ENCODE peak calls at places on chromosomes 12 and 14, in nine cellular contexts. One of them, this sample, is unnamed.

GRCh38 chr12:13084898-13085640 is 18.4 kb downstream of the GSG1 start:
- DNase-seq in breast epithelium: no peak
- DNase-seq in psoas muscle: no peak
- DNase-seq in A549: no peak
- DNase-seq in Calu3: no peak
- DNase-seq in esophagus squamous epithelium: no peak
- DNase-seq in kidney: no peak
- DNase-seq in CD8-positive, alpha-beta T cell: no peak
- DNase-seq in epithelial cell of esophagus: peak
- DNase-seq in this sample: no peak

GRCh38 chr12:94545937-94546771 is 86.5 kb upstream of the CEP83 start:
- DNase-seq in psoas muscle: no peak
- DNase-seq in Calu3: peak
- DNase-seq in epithelial cell of esophagus: peak
- DNase-seq in kidney: no peak
- DNase-seq in breast epithelium: no peak
- DNase-seq in CD8-positive, alpha-beta T cell: no peak
- DNase-seq in esophagus squamous epithelium: no peak
- DNase-seq in A549: peak
- DNase-seq in this sample: peak

GRCh38 chr14:31449971-31450610 is 7.2 kb downstream of the DTD2 start:
- DNase-seq in epithelial cell of esophagus: peak
- DNase-seq in Calu3: no peak
- DNase-seq in psoas muscle: no peak
- DNase-seq in CD8-positive, alpha-beta T cell: no peak
- DNase-seq in esophagus squamous epithelium: no peak
- DNase-seq in kidney: no peak
- DNase-seq in A549: peak
- DNase-seq in breast epithelium: no peak
- DNase-seq in this sample: no peak

GRCh38 chr12:3085341-3086125 is 8.4 kb downstream of the TSPAN9 start:
- DNase-seq in kidney: no peak
- DNase-seq in CD8-positive, alpha-beta T cell: no peak
- DNase-seq in A549: no peak
- DNase-seq in epithelial cell of esophagus: no peak
- DNase-seq in esophagus squamous epithelium: no peak
- DNase-seq in breast epithelium: no peak
- DNase-seq in psoas muscle: no peak
- DNase-seq in Calu3: no peak
- DNase-seq in this sample: no peak

GRCh38 chr14:51079085-51079484 is 15.8 kb downstream of the TRIM9 start:
- DNase-seq in kidney: no peak
- DNase-seq in breast epithelium: no peak
- DNase-seq in Calu3: no peak
- DNase-seq in epithelial cell of esophagus: peak
- DNase-seq in esophagus squamous epithelium: no peak
- DNase-seq in CD8-positive, alpha-beta T cell: no peak
- DNase-seq in psoas muscle: no peak
- DNase-seq in A549: no peak
- DNase-seq in this sample: no peak

GRCh38 chr12:21330682-21331253 is 3.9 kb downstream of the SLCO1A2 start:
- DNase-seq in CD8-positive, alpha-beta T cell: no peak
- DNase-seq in Calu3: no peak
- DNase-seq in epithelial cell of esophagus: no peak
- DNase-seq in kidney: no peak
- DNase-seq in A549: peak
- DNase-seq in psoas muscle: no peak
- DNase-seq in breast epithelium: no peak
- DNase-seq in esophagus squamous epithelium: no peak
- DNase-seq in this sample: no peak

GRCh38 chr12:90086281-90086680 is 377.6 kb upstream of the ATP2B1 start:
- DNase-seq in A549: no peak
- DNase-seq in breast epithelium: no peak
- DNase-seq in CD8-positive, alpha-beta T cell: no peak
- DNase-seq in epithelial cell of esophagus: peak
- DNase-seq in kidney: no peak
- DNase-seq in esophagus squamous epithelium: no peak
- DNase-seq in Calu3: no peak
- DNase-seq in psoas muscle: no peak
- DNase-seq in this sample: no peak

GRCh38 chr14:105481886-105482454 is 4.7 kb upstream of the CRIP1 start:
- DNase-seq in epithelial cell of esophagus: peak
- DNase-seq in esophagus squamous epithelium: peak
- DNase-seq in Calu3: peak
- DNase-seq in breast epithelium: peak
- DNase-seq in kidney: peak
- DNase-seq in CD8-positive, alpha-beta T cell: peak
- DNase-seq in psoas muscle: peak
- DNase-seq in A549: peak
- DNase-seq in this sample: peak

GRCh38 chr12:90574676-90575075 is 380.3 kb downstream of the CCER1 start:
- DNase-seq in kidney: no peak
- DNase-seq in esophagus squamous epithelium: no peak
- DNase-seq in Calu3: no peak
- DNase-seq in A549: no peak
- DNase-seq in epithelial cell of esophagus: peak
- DNase-seq in CD8-positive, alpha-beta T cell: no peak
- DNase-seq in psoas muscle: no peak
- DNase-seq in breast epithelium: no peak
- DNase-seq in this sample: no peak

GRCh38 chr12:88624911-88625310 is 44.6 kb upstream of the KITLG start:
- DNase-seq in Calu3: no peak
- DNase-seq in esophagus squamous epithelium: no peak
- DNase-seq in breast epithelium: no peak
- DNase-seq in CD8-positive, alpha-beta T cell: no peak
- DNase-seq in epithelial cell of esophagus: peak
- DNase-seq in kidney: no peak
- DNase-seq in psoas muscle: no peak
- DNase-seq in A549: no peak
- DNase-seq in this sample: no peak

GRCh38 chr14:85566603-85567002 is 36.7 kb downstream of the FLRT2 start:
- DNase-seq in kidney: no peak
- DNase-seq in breast epithelium: no peak
- DNase-seq in psoas muscle: no peak
- DNase-seq in CD8-positive, alpha-beta T cell: no peak
- DNase-seq in esophagus squamous epithelium: no peak
- DNase-seq in Calu3: no peak
- DNase-seq in A549: no peak
- DNase-seq in epithelial cell of esophagus: peak
- DNase-seq in this sample: no peak

GRCh38 chr12:114812858-114813761 is 129.1 kb upstream of the TBX3 start:
- DNase-seq in psoas muscle: no peak
- DNase-seq in esophagus squamous epithelium: no peak
- DNase-seq in breast epithelium: no peak
- DNase-seq in epithelial cell of esophagus: no peak
- DNase-seq in CD8-positive, alpha-beta T cell: no peak
- DNase-seq in kidney: no peak
- DNase-seq in A549: peak
- DNase-seq in Calu3: no peak
- DNase-seq in this sample: no peak

GRCh38 chr12:56591111-56591510 is 39.0 kb downstream of the BAZ2A start:
- DNase-seq in Calu3: no peak
- DNase-seq in A549: no peak
- DNase-seq in breast epithelium: no peak
- DNase-seq in kidney: no peak
- DNase-seq in esophagus squamous epithelium: no peak
- DNase-seq in CD8-positive, alpha-beta T cell: no peak
- DNase-seq in psoas muscle: no peak
- DNase-seq in epithelial cell of esophagus: no peak
- DNase-seq in this sample: no peak

DNA sequence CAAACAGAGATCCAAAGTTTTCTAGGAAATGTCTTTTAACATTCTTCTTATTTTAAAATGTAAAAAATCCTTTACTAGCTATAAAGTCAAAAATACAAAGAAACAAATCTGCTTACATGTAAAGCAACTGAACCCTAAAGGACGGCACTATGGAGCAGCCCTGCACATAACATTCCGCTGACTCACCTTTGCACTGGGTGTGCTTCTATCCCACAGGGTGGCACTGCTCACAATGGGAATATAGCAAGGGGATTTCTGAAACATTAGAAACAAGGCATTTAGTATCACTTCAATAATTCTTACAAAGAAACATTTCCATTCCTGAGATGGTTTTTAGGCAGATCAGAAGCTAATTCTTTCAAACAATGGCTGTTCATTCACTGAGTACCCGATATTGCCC is 94.3 kb downstream of the C12orf42 start:
- DNase-seq in breast epithelium: no peak
- DNase-seq in psoas muscle: no peak
- DNase-seq in A549: peak
- DNase-seq in kidney: no peak
- DNase-seq in Calu3: peak
- DNase-seq in epithelial cell of esophagus: peak
- DNase-seq in esophagus squamous epithelium: no peak
- DNase-seq in CD8-positive, alpha-beta T cell: no peak
- DNase-seq in this sample: no peak
- TF ChIP-seq CTCF in breast epithelium: no peak
- TF ChIP-seq CTCF in psoas muscle: no peak
- TF ChIP-seq CTCF in A549: no peak
- TF ChIP-seq CTCF in kidney: no peak
- TF ChIP-seq CTCF in Calu3: no peak
- TF ChIP-seq CTCF in epithelial cell of esophagus: peak
- TF ChIP-seq CTCF in esophagus squamous epithelium: no peak
- TF ChIP-seq CTCF in CD8-positive, alpha-beta T cell: no peak
- TF ChIP-seq CTCF in this sample: no peak

GRCh38 chr12:54721312-54721711 is 73.1 kb upstream of the DCD start:
- DNase-seq in Calu3: no peak
- DNase-seq in kidney: no peak
- DNase-seq in psoas muscle: no peak
- DNase-seq in epithelial cell of esophagus: no peak
- DNase-seq in breast epithelium: no peak
- DNase-seq in A549: no peak
- DNase-seq in esophagus squamous epithelium: no peak
- DNase-seq in CD8-positive, alpha-beta T cell: no peak
- DNase-seq in this sample: no peak

GRCh38 chr12:54719691-54720090 is 71.5 kb upstream of the DCD start:
- DNase-seq in CD8-positive, alpha-beta T cell: no peak
- DNase-seq in epithelial cell of esophagus: no peak
- DNase-seq in esophagus squamous epithelium: no peak
- DNase-seq in Calu3: no peak
- DNase-seq in kidney: no peak
- DNase-seq in A549: no peak
- DNase-seq in psoas muscle: no peak
- DNase-seq in breast epithelium: no peak
- DNase-seq in this sample: no peak

GRCh38 chr12:54725233-54725843 is 77.2 kb upstream of the DCD start:
- DNase-seq in psoas muscle: no peak
- DNase-seq in epithelial cell of esophagus: peak
- DNase-seq in CD8-positive, alpha-beta T cell: no peak
- DNase-seq in breast epithelium: no peak
- DNase-seq in Calu3: peak
- DNase-seq in esophagus squamous epithelium: no peak
- DNase-seq in kidney: no peak
- DNase-seq in A549: peak
- DNase-seq in this sample: peak

GRCh38 chr12:54723653-54724256 is 75.6 kb upstream of the DCD start:
- DNase-seq in breast epithelium: no peak
- DNase-seq in psoas muscle: no peak
- DNase-seq in CD8-positive, alpha-beta T cell: no peak
- DNase-seq in A549: peak
- DNase-seq in Calu3: peak
- DNase-seq in epithelial cell of esophagus: peak
- DNase-seq in esophagus squamous epithelium: no peak
- DNase-seq in kidney: no peak
- DNase-seq in this sample: peak
- TF ChIP-seq CTCF in breast epithelium: no peak
- TF ChIP-seq CTCF in psoas muscle: peak
- TF ChIP-seq CTCF in CD8-positive, alpha-beta T cell: peak
- TF ChIP-seq CTCF in A549: peak
- TF ChIP-seq CTCF in Calu3: peak
- TF ChIP-seq CTCF in epithelial cell of esophagus: peak
- TF ChIP-seq CTCF in esophagus squamous epithelium: peak
- TF ChIP-seq CTCF in kidney: peak
- TF ChIP-seq CTCF in this sample: peak

DNA sequence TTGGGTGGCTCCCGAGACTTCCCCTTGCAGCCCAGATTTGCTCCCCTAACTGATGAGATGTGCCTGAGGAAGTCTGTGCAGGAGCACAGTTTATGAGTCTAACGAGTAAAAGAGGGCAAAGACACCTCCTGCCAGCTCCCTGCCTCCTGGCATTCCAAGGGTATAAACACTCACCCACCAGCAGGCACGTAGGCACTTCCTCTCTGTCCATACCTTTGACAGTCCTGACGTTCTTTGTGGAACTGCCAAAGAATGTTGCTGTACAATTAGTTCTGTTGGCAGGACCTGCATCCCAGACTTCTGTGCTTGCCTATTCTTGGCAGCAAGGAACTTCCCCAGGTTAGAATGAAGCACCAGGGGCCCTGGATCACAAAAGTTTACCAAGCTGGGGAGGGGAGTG is 889.3 kb downstream of the BCL11B start:
- DNase-seq in breast epithelium: no peak
- DNase-seq in psoas muscle: no peak
- DNase-seq in A549: no peak
- DNase-seq in kidney: no peak
- DNase-seq in esophagus squamous epithelium: no peak
- DNase-seq in Calu3: no peak
- DNase-seq in epithelial cell of esophagus: peak
- DNase-seq in CD8-positive, alpha-beta T cell: no peak
- DNase-seq in this sample: no peak
- TF ChIP-seq CTCF in breast epithelium: no peak
- TF ChIP-seq CTCF in psoas muscle: no peak
- TF ChIP-seq CTCF in A549: no peak
- TF ChIP-seq CTCF in kidney: no peak
- TF ChIP-seq CTCF in esophagus squamous epithelium: no peak
- TF ChIP-seq CTCF in Calu3: no peak
- TF ChIP-seq CTCF in epithelial cell of esophagus: peak
- TF ChIP-seq CTCF in CD8-positive, alpha-beta T cell: no peak
- TF ChIP-seq CTCF in this sample: no peak

GRCh38 chr12:116006141-116006540 is 271.4 kb downstream of the MED13L start:
- DNase-seq in psoas muscle: no peak
- DNase-seq in esophagus squamous epithelium: no peak
- DNase-seq in Calu3: no peak
- DNase-seq in breast epithelium: no peak
- DNase-seq in epithelial cell of esophagus: no peak
- DNase-seq in kidney: no peak
- DNase-seq in A549: no peak
- DNase-seq in CD8-positive, alpha-beta T cell: no peak
- DNase-seq in this sample: no peak

GRCh38 chr12:116012757-116013156 is 264.7 kb downstream of the MED13L start:
- DNase-seq in breast epithelium: no peak
- DNase-seq in esophagus squamous epithelium: no peak
- DNase-seq in CD8-positive, alpha-beta T cell: no peak
- DNase-seq in psoas muscle: no peak
- DNase-seq in epithelial cell of esophagus: no peak
- DNase-seq in Calu3: no peak
- DNase-seq in A549: no peak
- DNase-seq in kidney: no peak
- DNase-seq in this sample: no peak

GRCh38 chr12:116011217-116011616 is 266.3 kb downstream of the MED13L start:
- DNase-seq in A549: no peak
- DNase-seq in kidney: no peak
- DNase-seq in Calu3: no peak
- DNase-seq in psoas muscle: no peak
- DNase-seq in epithelial cell of esophagus: no peak
- DNase-seq in breast epithelium: no peak
- DNase-seq in CD8-positive, alpha-beta T cell: no peak
- DNase-seq in esophagus squamous epithelium: no peak
- DNase-seq in this sample: no peak

GRCh38 chr12:116010467-116010866 is 267.0 kb downstream of the MED13L start:
- DNase-seq in psoas muscle: no peak
- DNase-seq in CD8-positive, alpha-beta T cell: no peak
- DNase-seq in kidney: no peak
- DNase-seq in A549: no peak
- DNase-seq in epithelial cell of esophagus: no peak
- DNase-seq in esophagus squamous epithelium: no peak
- DNase-seq in breast epithelium: no peak
- DNase-seq in Calu3: no peak
- DNase-seq in this sample: no peak

GRCh38 chr12:116009805-116010204 is 267.7 kb downstream of the MED13L start:
- DNase-seq in esophagus squamous epithelium: no peak
- DNase-seq in Calu3: no peak
- DNase-seq in breast epithelium: no peak
- DNase-seq in kidney: no peak
- DNase-seq in A549: peak
- DNase-seq in epithelial cell of esophagus: peak
- DNase-seq in CD8-positive, alpha-beta T cell: no peak
- DNase-seq in psoas muscle: no peak
- DNase-seq in this sample: no peak
- TF ChIP-seq CTCF in esophagus squamous epithelium: peak
- TF ChIP-seq CTCF in Calu3: no peak
- TF ChIP-seq CTCF in breast epithelium: no peak
- TF ChIP-seq CTCF in kidney: no peak
- TF ChIP-seq CTCF in A549: no peak
- TF ChIP-seq CTCF in epithelial cell of esophagus: peak
- TF ChIP-seq CTCF in CD8-positive, alpha-beta T cell: peak
- TF ChIP-seq CTCF in psoas muscle: no peak
- TF ChIP-seq CTCF in this sample: peak